ENCODE peak calls at places on chromosomes 12 and 14, in four cellular contexts. One of them, this sample, is unnamed.

GRCh38 chr14:34699873-34700621 is 14.3 kb downstream of the CFL2 start:
- DNase-seq in gastrocnemius medialis: no peak
- DNase-seq in cardiac muscle cell: peak; percentile 84
- DNase-seq in right lobe of liver: no peak
- DNase-seq in this sample: peak; percentile 34

GRCh38 chr12:122999986-123000420 is 19.5 kb downstream of the ARL6IP4 start:
- DNase-seq in cardiac muscle cell: no peak
- DNase-seq in gastrocnemius medialis: no peak
- DNase-seq in right lobe of liver: no peak
- DNase-seq in this sample: no peak

GRCh38 chr14:104226421-104227385 is 88.3 kb downstream of the KIF26A start:
- DNase-seq in cardiac muscle cell: no peak
- DNase-seq in right lobe of liver: no peak
- DNase-seq in gastrocnemius medialis: no peak
- DNase-seq in this sample: no peak

GRCh38 chr12:27555928-27556778 is 32.1 kb downstream of the PPFIBP1 start:
- DNase-seq in cardiac muscle cell: peak; percentile 54
- DNase-seq in right lobe of liver: no peak
- DNase-seq in gastrocnemius medialis: no peak
- DNase-seq in this sample: no peak

GRCh38 chr14:59484611-59485174 is 376 bp downstream of the JKAMP start:
- DNase-seq in right lobe of liver: no peak
- DNase-seq in gastrocnemius medialis: no peak
- DNase-seq in cardiac muscle cell: no peak
- DNase-seq in this sample: no peak

GRCh38 chr12:41962171-41962572 is 182.5 kb downstream of the GXYLT1 start:
- DNase-seq in right lobe of liver: no peak
- DNase-seq in gastrocnemius medialis: peak; percentile 17
- DNase-seq in cardiac muscle cell: no peak
- DNase-seq in this sample: peak; percentile 11

GRCh38 chr14:70536830-70537229 is 2.0 kb upstream of the ADAM20 start:
- DNase-seq in gastrocnemius medialis: no peak
- DNase-seq in cardiac muscle cell: no peak
- DNase-seq in right lobe of liver: no peak
- DNase-seq in this sample: no peak

GRCh38 chr12:27385756-27386155 is 53.1 kb downstream of the BMAL2 start:
- DNase-seq in gastrocnemius medialis: no peak
- DNase-seq in right lobe of liver: no peak
- DNase-seq in cardiac muscle cell: no peak
- DNase-seq in this sample: no peak

GRCh38 chr14:103078420-103078749 is 5.6 kb upstream of the LBHD2 start:
- DNase-seq in right lobe of liver: peak; percentile 84
- DNase-seq in cardiac muscle cell: peak; percentile 83
- DNase-seq in gastrocnemius medialis: peak; percentile 70
- DNase-seq in this sample: peak; percentile 49

GRCh38 chr14:76844223-76844622 is 18.0 kb downstream of the LRRC74A start:
- DNase-seq in gastrocnemius medialis: peak; percentile 52
- DNase-seq in cardiac muscle cell: peak; percentile 79
- DNase-seq in right lobe of liver: peak; percentile 58
- DNase-seq in this sample: peak; percentile 72

GRCh38 chr12:119369907-119370546 is 35.5 kb downstream of the CCDC60 start:
- DNase-seq in gastrocnemius medialis: no peak
- DNase-seq in right lobe of liver: no peak
- DNase-seq in cardiac muscle cell: no peak
- DNase-seq in this sample: no peak

GRCh38 chr12:129696952-129697351 is 206.9 kb downstream of the TMEM132D start:
- DNase-seq in gastrocnemius medialis: no peak
- DNase-seq in right lobe of liver: no peak
- DNase-seq in cardiac muscle cell: no peak
- DNase-seq in this sample: peak; percentile 45

GRCh38 chr14:102786758-102787157 is 9.5 kb downstream of the TRAF3 start:
- DNase-seq in right lobe of liver: no peak
- DNase-seq in gastrocnemius medialis: no peak
- DNase-seq in cardiac muscle cell: no peak
- DNase-seq in this sample: no peak

GRCh38 chr12:14948672-14949071 is 10.3 kb upstream of the ERP27 start:
- DNase-seq in right lobe of liver: no peak
- DNase-seq in gastrocnemius medialis: peak; percentile 25
- DNase-seq in cardiac muscle cell: peak; percentile 96
- DNase-seq in this sample: no peak

GRCh38 chr12:118377005-118377890 is 893 bp downstream of the SUDS3 start:
- DNase-seq in gastrocnemius medialis: no peak
- DNase-seq in right lobe of liver: no peak
- DNase-seq in cardiac muscle cell: no peak
- DNase-seq in this sample: no peak

GRCh38 chr12:65163755-65164154 is 5.6 kb upstream of the LEMD3 start:
- DNase-seq in right lobe of liver: no peak
- DNase-seq in gastrocnemius medialis: no peak
- DNase-seq in cardiac muscle cell: no peak
- DNase-seq in this sample: no peak

GRCh38 chr12:118979763-118980406 is 1.5 kb upstream of the SRRM4 start:
- DNase-seq in right lobe of liver: peak; percentile 59
- DNase-seq in gastrocnemius medialis: no peak
- DNase-seq in cardiac muscle cell: peak; percentile 62
- DNase-seq in this sample: peak; percentile 13

GRCh38 chr14:61545716-61546455 is 149.4 kb upstream of the HIF1A start:
- DNase-seq in gastrocnemius medialis: no peak
- DNase-seq in cardiac muscle cell: no peak
- DNase-seq in right lobe of liver: no peak
- DNase-seq in this sample: no peak

GRCh38 chr14:51251486-51251885 is 11.4 kb downstream of the TMX1 start:
- DNase-seq in right lobe of liver: no peak
- DNase-seq in cardiac muscle cell: no peak
- DNase-seq in gastrocnemius medialis: no peak
- DNase-seq in this sample: no peak

GRCh38 chr12:59396941-59397340 is 198.9 kb upstream of the SLC16A7 start:
- DNase-seq in right lobe of liver: no peak
- DNase-seq in gastrocnemius medialis: no peak
- DNase-seq in cardiac muscle cell: no peak
- DNase-seq in this sample: no peak

GRCh38 chr12:121937654-121938053 is 19.3 kb downstream of the CFAP251 start:
- DNase-seq in right lobe of liver: no peak
- DNase-seq in cardiac muscle cell: no peak
- DNase-seq in gastrocnemius medialis: no peak
- DNase-seq in this sample: no peak

GRCh38 chr12:130795906-130796305 is 43.1 kb downstream of the STX2 start:
- DNase-seq in cardiac muscle cell: no peak
- DNase-seq in gastrocnemius medialis: no peak
- DNase-seq in right lobe of liver: no peak
- DNase-seq in this sample: no peak

GRCh38 chr12:10718279-10718821 is 4.8 kb downstream of the YBX3 start:
- DNase-seq in cardiac muscle cell: peak; percentile 68
- DNase-seq in gastrocnemius medialis: peak; percentile 72
- DNase-seq in right lobe of liver: no peak
- DNase-seq in this sample: no peak

GRCh38 chr12:95371571-95371970 is 102.4 kb upstream of the METAP2 start:
- DNase-seq in cardiac muscle cell: no peak
- DNase-seq in gastrocnemius medialis: no peak
- DNase-seq in right lobe of liver: no peak
- DNase-seq in this sample: no peak

GRCh38 chr12:124995200-124995961 is 1.9 kb downstream of the BRI3BP start:
- DNase-seq in cardiac muscle cell: no peak
- DNase-seq in gastrocnemius medialis: no peak
- DNase-seq in right lobe of liver: no peak
- DNase-seq in this sample: no peak

GRCh38 chr14:101004176-101004575 is 100.7 kb upstream of the RTL1 start:
- DNase-seq in gastrocnemius medialis: no peak
- DNase-seq in right lobe of liver: no peak
- DNase-seq in cardiac muscle cell: no peak
- DNase-seq in this sample: no peak

GRCh38 chr14:51095854-51096823 is 1.2 kb upstream of the TRIM9 start:
- DNase-seq in gastrocnemius medialis: peak; percentile 43
- DNase-seq in right lobe of liver: no peak
- DNase-seq in cardiac muscle cell: peak; percentile 59
- DNase-seq in this sample: peak; percentile 62

GRCh38 chr14:38605193-38606114 is 349.6 kb upstream of the CLEC14A start:
- DNase-seq in cardiac muscle cell: peak; percentile 2
- DNase-seq in gastrocnemius medialis: no peak
- DNase-seq in right lobe of liver: no peak
- DNase-seq in this sample: no peak

GRCh38 chr12:53298154-53298553 is 1.3 kb upstream of the MYG1 start:
- DNase-seq in gastrocnemius medialis: no peak
- DNase-seq in cardiac muscle cell: peak; percentile 89
- DNase-seq in right lobe of liver: no peak
- DNase-seq in this sample: no peak

GRCh38 chr12:24201258-24201970 is 251.9 kb upstream of the SOX5 start:
- DNase-seq in right lobe of liver: no peak
- DNase-seq in gastrocnemius medialis: no peak
- DNase-seq in cardiac muscle cell: no peak
- DNase-seq in this sample: no peak

GRCh38 chr12:47777741-47778558 is 4.9 kb downstream of the SLC48A1 start:
- DNase-seq in gastrocnemius medialis: peak; percentile 53
- DNase-seq in cardiac muscle cell: no peak
- DNase-seq in right lobe of liver: no peak
- DNase-seq in this sample: no peak

GRCh38 chr12:76820888-76821482 is 57.1 kb downstream of the ZDHHC17 start:
- DNase-seq in right lobe of liver: no peak
- DNase-seq in gastrocnemius medialis: no peak
- DNase-seq in cardiac muscle cell: peak; percentile 52
- DNase-seq in this sample: peak; percentile 15

GRCh38 chr14:38124496-38124895 is 83.2 kb upstream of the SSTR1 start:
- DNase-seq in gastrocnemius medialis: no peak
- DNase-seq in right lobe of liver: no peak
- DNase-seq in cardiac muscle cell: no peak
- DNase-seq in this sample: no peak

GRCh38 chr14:76771432-76771980 is 10.2 kb downstream of the VASH1 start:
- DNase-seq in cardiac muscle cell: no peak
- DNase-seq in right lobe of liver: no peak
- DNase-seq in gastrocnemius medialis: no peak
- DNase-seq in this sample: no peak

GRCh38 chr12:6980075-6980474 is 9.4 kb downstream of the EMG1 start:
- DNase-seq in cardiac muscle cell: no peak
- DNase-seq in gastrocnemius medialis: no peak
- DNase-seq in right lobe of liver: no peak
- DNase-seq in this sample: no peak
- H3K36me3 ChIP-seq in cardiac muscle cell: peaks cover 32% of the 10 kb centered on the region
- H3K36me3 ChIP-seq in gastrocnemius medialis: peaks cover 83% of the 10 kb centered on the region
- H3K36me3 ChIP-seq in right lobe of liver: peaks cover 15% of the 10 kb centered on the region
- H3K36me3 ChIP-seq in this sample: peaks cover 49% of the 10 kb centered on the region

GRCh38 chr12:4450551-4451112 is 5.0 kb upstream of the FGF6 start:
- DNase-seq in cardiac muscle cell: no peak
- DNase-seq in right lobe of liver: no peak
- DNase-seq in gastrocnemius medialis: peak; percentile 95
- DNase-seq in this sample: peak; percentile 18

GRCh38 chr12:4449862-4450222 is 4.2 kb upstream of the FGF6 start:
- DNase-seq in cardiac muscle cell: no peak
- DNase-seq in right lobe of liver: no peak
- DNase-seq in gastrocnemius medialis: peak; percentile 69
- DNase-seq in this sample: no peak

GRCh38 chr12:4448943-4449861 is 3.6 kb upstream of the FGF6 start:
- DNase-seq in gastrocnemius medialis: peak; percentile 75
- DNase-seq in right lobe of liver: no peak
- DNase-seq in cardiac muscle cell: no peak
- DNase-seq in this sample: no peak

GRCh38 chr12:4454315-4454860 is 8.8 kb upstream of the FGF6 start:
- DNase-seq in gastrocnemius medialis: no peak
- DNase-seq in cardiac muscle cell: no peak
- DNase-seq in right lobe of liver: no peak
- DNase-seq in this sample: no peak

GRCh38 chr12:4451694-4452093 is 6.1 kb upstream of the FGF6 start:
- DNase-seq in right lobe of liver: no peak
- DNase-seq in gastrocnemius medialis: no peak
- DNase-seq in cardiac muscle cell: no peak
- DNase-seq in this sample: no peak
- H3K4me3 ChIP-seq in right lobe of liver: no peak overlapping the region
- H3K4me3 ChIP-seq in gastrocnemius medialis: no peak overlapping the region
- H3K4me3 ChIP-seq in cardiac muscle cell: no peak overlapping the region
- H3K4me3 ChIP-seq in this sample: no peak overlapping the region

GRCh38 chr12:96502477-96502876 is 13.1 kb downstream of the CFAP54 start:
- DNase-seq in cardiac muscle cell: no peak
- DNase-seq in gastrocnemius medialis: no peak
- DNase-seq in right lobe of liver: no peak
- DNase-seq in this sample: no peak
- H3K36me3 ChIP-seq in cardiac muscle cell: no peaks in the 10 kb centered on the region
- H3K36me3 ChIP-seq in gastrocnemius medialis: no peaks in the 10 kb centered on the region
- H3K36me3 ChIP-seq in right lobe of liver: no peaks in the 10 kb centered on the region
- H3K36me3 ChIP-seq in this sample: no peaks in the 10 kb centered on the region

GRCh38 chr12:112125250-112125999 is at the start of gene TRAFD1:
- DNase-seq in right lobe of liver: peak; percentile 98
- DNase-seq in gastrocnemius medialis: peak; percentile 97
- DNase-seq in cardiac muscle cell: peak; percentile 98
- DNase-seq in this sample: peak; percentile 98
- H3K4me3 ChIP-seq in right lobe of liver: peak within 1 kb of the TSS; percentile 87
- H3K4me3 ChIP-seq in gastrocnemius medialis: peak within 1 kb of the TSS; percentile 96
- H3K4me3 ChIP-seq in cardiac muscle cell: peak within 1 kb of the TSS; percentile 82
- H3K4me3 ChIP-seq in this sample: peak within 1 kb of the TSS; percentile 88

GRCh38 chr14:30692669-30693068 is 70.5 kb downstream of the SCFD1 start:
- DNase-seq in right lobe of liver: no peak
- DNase-seq in cardiac muscle cell: no peak
- DNase-seq in gastrocnemius medialis: no peak
- DNase-seq in this sample: no peak

DNA sequence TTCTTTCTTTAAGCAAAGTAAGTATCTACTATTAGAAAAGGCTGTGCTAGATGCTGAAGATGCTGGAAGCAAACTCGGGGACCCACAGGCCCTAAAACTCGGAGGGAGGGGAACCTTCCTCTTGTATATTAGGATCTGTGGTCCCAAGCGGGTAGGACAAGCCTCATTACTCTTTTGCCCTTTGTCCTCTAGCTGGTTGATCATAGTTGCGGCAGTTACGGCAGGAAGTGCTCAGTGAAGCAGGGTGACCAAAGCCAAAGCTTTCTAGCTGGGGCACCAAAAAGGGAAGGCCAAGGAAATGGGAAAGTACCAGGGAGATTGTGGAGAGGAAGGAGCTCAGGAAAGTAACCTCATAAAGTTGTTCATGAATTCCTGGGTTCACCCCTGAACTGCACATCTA is 76.3 kb downstream of the SCFD1 start:
- DNase-seq in right lobe of liver: no peak
- DNase-seq in cardiac muscle cell: no peak
- DNase-seq in gastrocnemius medialis: no peak
- DNase-seq in this sample: no peak
- H3K36me3 ChIP-seq in right lobe of liver: no peaks in the 10 kb centered on the region
- H3K36me3 ChIP-seq in cardiac muscle cell: peaks cover 21% of the 10 kb centered on the region
- H3K36me3 ChIP-seq in gastrocnemius medialis: peaks cover 48% of the 10 kb centered on the region
- H3K36me3 ChIP-seq in this sample: peaks cover 14% of the 10 kb centered on the region